ENCODE peak calls at places on chromosome 1, in eight cellular contexts. X is neural progenitor cell, N is foreskin fibroblast, A is amygdala, J is PC-3, U is IMR-90, M is anterior cingulate cortex, S is GM12892. F is an unnamed sample.

GRCh38 chr1:115310821-115311220 is 27.2 kb downstream of the NGF start:
- DNase-seq in X (no peak), N (no peak), A (no peak), J (no peak), U (no peak), M (no peak), S (no peak), F (no peak)

GRCh38 chr1:207025144-207025880 is 7.2 kb downstream of the C1orf116 start:
- DNase-seq in X (peak), N (peak), A (no peak), J (peak), U (peak), M (no peak), S (no peak), F (no peak)

GRCh38 chr1:21305155-21305899 is 15.1 kb upstream of the ECE1 start:
- DNase-seq in X (no peak), N (no peak), A (no peak), J (no peak), U (no peak), M (no peak), S (no peak), F (no peak)

GRCh38 chr1:44531785-44532566 is 126.9 kb downstream of the RNF220 start:
- DNase-seq in X (no peak), N (peak), A (no peak), J (peak), U (peak), M (no peak), S (no peak), F (no peak)

GRCh38 chr1:155261888-155262673 is at the start of gene SCAMP3:
- DNase-seq in X (peak), N (peak), A (peak), J (peak), U (peak), M (peak), S (peak), F (peak)

GRCh38 chr1:110719908-110720307 is 45.2 kb upstream of the KCNA3 start:
- DNase-seq in X (no peak), N (no peak), A (no peak), J (no peak), U (no peak), M (no peak), S (no peak), F (no peak)

GRCh38 chr1:173137116-173137515 is 70.0 kb downstream of the TNFSF4 start:
- DNase-seq in X (no peak), N (no peak), A (no peak), J (no peak), U (peak), M (no peak), S (no peak), F (no peak)

GRCh38 chr1:33374336-33375105 is 53.6 kb upstream of the A3GALT2 start:
- DNase-seq in X (no peak), N (peak), A (no peak), J (no peak), U (peak), M (no peak), S (no peak), F (no peak)

GRCh38 chr1:42815938-42816599 is 853 bp upstream of the ERMAP start:
- DNase-seq in X (peak), N (no peak), A (no peak), J (peak), U (peak), M (peak), S (no peak), F (no peak)

GRCh38 chr1:8878448-8879347 is at the start of gene ENO1:
- DNase-seq in X (peak), N (peak), A (peak), J (peak), U (peak), M (peak), S (peak), F (peak)

GRCh38 chr1:34761176-34761761 is 1.7 kb downstream of the GJB4 start:
- DNase-seq in X (no peak), N (no peak), A (no peak), J (no peak), U (no peak), M (no peak), S (no peak), F (no peak)

GRCh38 chr1:231861541-231862481 is 235.2 kb downstream of the DISC1 start:
- DNase-seq in X (no peak), N (peak), A (no peak), J (no peak), U (peak), M (no peak), S (no peak), F (no peak)

GRCh38 chr1:183735069-183735860 is 69.7 kb upstream of the RGL1 start:
- DNase-seq in X (no peak), N (no peak), A (no peak), J (peak), U (peak), M (no peak), S (no peak), F (no peak)

F was measured in caudate nucleus.